ENCODE peak calls at places on chromosomes 3 and 15, in seven cellular contexts. Q is tibial nerve, O is A549, X is ovary, J is HCT116, L is H54, B is adrenal gland. Z is an unnamed sample.
A peak's percentile ranks its signal among the peaks of the same experiment; 100 is the strongest.

GRCh38 chr15:95973566-95974256 is 356.8 kb upstream of the NR2F2 start:
- DNase-seq in L (no peak), O (no peak), Q (no peak), J (no peak), X (no peak), B (no peak), Z (no peak)

GRCh38 chr3:27900316-27900715 is 178.2 kb upstream of the EOMES start:
- DNase-seq in O (no peak), Q (no peak), X (no peak), L (no peak), J (no peak), B (no peak), Z (no peak)

GRCh38 chr3:11604139-11604895 is 39.4 kb downstream of the VGLL4 start:
- DNase-seq in L (no peak), Q (no peak), X (peak; percentile 51), O (no peak), J (no peak), B (no peak), Z (no peak)

GRCh38 chr3:47476644-47477199 is 981 bp upstream of the SCAP start:
- DNase-seq in L (no peak), X (peak; percentile 36), J (no peak), O (no peak), Q (no peak), B (no peak), Z (no peak)

GRCh38 chr3:139052802-139053600 is 8.3 kb upstream of the PRR23C start:
- DNase-seq in J (no peak), O (no peak), L (no peak), X (no peak), Q (no peak), B (no peak), Z (no peak)

GRCh38 chr15:43104426-43104825 is 1.4 kb downstream of the UBR1 start:
- DNase-seq in O (no peak), J (peak; percentile 39), B (no peak), X (no peak), Q (no peak), L (no peak), Z (no peak)

GRCh38 chr3:187828571-187829452 is 83.5 kb upstream of the BCL6 start:
- DNase-seq in J (no peak), L (no peak), O (no peak), B (no peak), X (no peak), Q (no peak), Z (no peak)

GRCh38 chr15:71334874-71335273 is 219.6 kb downstream of the THSD4 start:
- DNase-seq in O (no peak), J (no peak), B (no peak), X (no peak), Q (no peak), L (no peak), Z (no peak)

GRCh38 chr3:102195198-102195948 is 239.4 kb upstream of the ZPLD1 start:
- DNase-seq in O (peak; percentile 44), X (no peak), J (no peak), B (no peak), Q (no peak), L (peak; percentile 4), Z (no peak)

GRCh38 chr3:122795674-122795969 is 753 bp downstream of the SLC49A4 start:
- DNase-seq in J (no peak), O (no peak), Q (peak; percentile 27), L (no peak), X (no peak), B (no peak), Z (no peak)

GRCh38 chr3:108100906-108101305 is 10.1 kb upstream of the CD47 start:
- DNase-seq in L (no peak), X (no peak), O (no peak), B (no peak), Q (no peak), J (no peak), Z (no peak)

GRCh38 chr15:40297356-40297755 is 10.4 kb downstream of the PLCB2 start:
- DNase-seq in X (no peak), L (no peak), O (no peak), Q (no peak), B (no peak), J (no peak), Z (no peak)

GRCh38 chr15:49270541-49271421 is 100.7 kb downstream of the GALK2 start:
- DNase-seq in Q (no peak), B (peak; percentile 14), L (no peak), X (peak; percentile 23), J (no peak), O (no peak), Z (no peak)

GRCh38 chr15:59283717-59284336 is 77.2 kb downstream of the LDHAL6B start:
- DNase-seq in B (no peak), J (peak; percentile 84), L (peak; percentile 67), O (peak; percentile 99), X (no peak), Q (no peak), Z (no peak)

GRCh38 chr15:71747128-71748083 is 62.9 kb upstream of the NR2E3 start:
- DNase-seq in O (peak; percentile 98), L (no peak), Q (no peak), J (peak; percentile 90), B (peak; percentile 55), X (no peak), Z (peak; percentile 63)

GRCh38 chr3:128294999-128295468 is 141.8 kb downstream of the EEFSEC start:
- DNase-seq in B (no peak), Q (no peak), O (no peak), L (no peak), J (no peak), X (no peak), Z (no peak)

GRCh38 chr3:40337136-40338108 is 27.9 kb downstream of the EIF1B start:
- DNase-seq in Q (no peak), B (no peak), O (no peak), L (no peak), X (no peak), J (no peak), Z (no peak)

GRCh38 chr15:71707230-71708051 is 102.9 kb upstream of the NR2E3 start:
- DNase-seq in L (no peak), J (no peak), B (no peak), Q (no peak), X (no peak), O (no peak), Z (peak; percentile 41)

GRCh38 chr3:101950510-101950909 is 101.2 kb downstream of the NFKBIZ start:
- DNase-seq in J (no peak), Q (no peak), X (no peak), O (peak; percentile 25), L (no peak), B (no peak), Z (peak; percentile 42)

GRCh38 chr15:100667405-100668320 is 65.3 kb downstream of the ASB7 start:
- DNase-seq in X (peak; percentile 62), J (no peak), Q (no peak), L (no peak), O (no peak), B (no peak), Z (no peak)

GRCh38 chr3:52277071-52277964 is 1.1 kb downstream of the WDR82 start:
- DNase-seq in J (no peak), B (peak; percentile 93), Q (peak; percentile 60), L (peak; percentile 64), O (peak; percentile 34), X (peak; percentile 90), Z (peak; percentile 81)
- TF ChIP-seq POLR2A in J (peak; percentile 5), B (peak; percentile 67), Q (peak; percentile 12), L (peak; percentile 54), O (peak; percentile 15), X (peak; percentile 25), Z (peak; percentile 81)

DNA sequence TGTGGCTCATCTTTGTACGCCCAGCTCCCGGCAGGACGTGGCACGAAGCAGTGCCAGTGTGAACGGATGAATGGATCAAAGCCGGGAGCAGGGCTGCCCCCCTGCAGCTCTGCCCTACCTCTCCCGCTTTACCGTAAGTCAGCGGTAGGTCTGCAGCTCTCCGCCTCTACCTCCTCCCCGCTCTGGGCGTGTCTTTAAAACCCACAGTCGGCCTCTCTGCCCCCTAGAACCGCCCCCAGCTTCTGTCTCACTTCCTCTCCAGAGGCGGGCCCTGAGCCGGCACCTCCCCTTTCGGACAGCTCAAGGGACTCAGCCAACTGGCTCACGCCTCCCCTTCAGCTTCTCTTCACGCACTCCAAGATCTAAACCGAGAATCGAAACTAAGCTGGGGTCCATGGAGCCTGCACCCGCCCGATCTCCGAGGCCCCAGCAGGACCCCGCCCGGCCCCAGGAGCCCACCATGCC is at the start of gene PML:
- DNase-seq in J (peak; percentile 82), B (peak; percentile 99), Q (peak; percentile 95), O (peak; percentile 85), X (peak; percentile 93), L (peak; percentile 47), Z (peak; percentile 96)
- TF ChIP-seq POLR2A in J (peak; percentile 60), B (peak; percentile 23), Q (peak; percentile 66), O (peak; percentile 76), X (no peak), L (peak; percentile 85), Z (no peak)

GRCh38 chr3:100335137-100335833 is 728 bp downstream of the NIT2 start:
- DNase-seq in O (peak; percentile 26), B (no peak), J (no peak), L (no peak), Q (no peak), X (peak; percentile 29), Z (peak; percentile 27)
- TF ChIP-seq POLR2A in O (no peak), B (no peak), J (no peak), L (no peak), Q (no peak), X (no peak), Z (no peak)

GRCh38 chr15:38706956-38707355 is 142.3 kb upstream of the RASGRP1 start:
- DNase-seq in X (no peak), Q (no peak), O (no peak), L (no peak), J (no peak), B (no peak), Z (no peak)
- TF ChIP-seq POLR2A in X (no peak), Q (no peak), O (no peak), L (no peak), J (no peak), B (no peak), Z (no peak)

DNA sequence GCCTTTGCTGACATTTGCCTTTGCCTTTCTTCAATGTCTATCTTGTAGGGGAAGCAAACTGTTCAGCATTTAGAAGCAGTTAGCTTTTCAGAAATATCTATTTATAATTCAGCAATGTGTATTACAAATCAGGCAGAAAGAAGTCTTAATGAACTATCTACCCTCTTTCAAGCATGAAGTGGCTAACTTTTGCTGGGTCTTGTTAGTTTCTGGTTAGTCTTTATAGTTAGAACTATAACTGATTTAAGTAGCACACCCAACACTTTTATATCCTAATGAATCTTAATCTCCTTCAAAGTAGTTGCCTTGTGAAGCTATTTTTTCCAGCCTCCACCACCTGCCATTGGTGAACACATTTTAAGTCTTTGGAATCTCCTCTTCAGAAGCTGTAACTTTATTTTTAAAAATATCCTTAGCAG is 13.3 kb downstream of the CCNL1 start:
- DNase-seq in O (no peak), Q (no peak), J (no peak), X (no peak), B (no peak), L (no peak), Z (no peak)
- TF ChIP-seq POLR2A in O (no peak), Q (no peak), J (no peak), X (no peak), B (no peak), L (no peak), Z (no peak)

DNA sequence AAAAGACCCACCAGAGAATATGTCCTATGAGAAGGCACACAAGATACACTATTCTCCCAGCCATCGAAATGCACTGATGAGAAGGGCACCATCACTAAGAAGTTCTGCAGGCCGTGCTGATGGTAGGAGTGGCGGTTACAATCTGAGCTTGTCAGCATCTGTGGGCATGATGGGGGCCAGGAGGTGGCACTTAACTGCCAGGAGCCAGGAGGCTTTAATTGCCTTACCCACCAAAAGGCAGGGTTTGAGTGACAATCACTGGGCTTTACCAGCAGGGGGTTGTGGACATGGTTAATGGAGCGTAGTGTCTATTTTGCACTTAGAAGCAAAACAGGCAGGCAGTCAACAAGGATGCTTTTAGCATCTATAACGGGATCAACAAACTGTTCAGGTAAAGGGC is 16.0 kb upstream of the SQOR start:
- DNase-seq in X (no peak), J (no peak), L (no peak), Q (no peak), B (no peak), O (peak; percentile 25), Z (no peak)
- TF ChIP-seq POLR2A in X (no peak), J (no peak), L (no peak), Q (no peak), B (no peak), O (no peak), Z (no peak)